ENCODE peak calls at places on chromosomes 6 and 20, in five cellular contexts. One of them, this sample, is unnamed.

GRCh38 chr6:158255974-158256601 is 56.2 kb upstream of the TULP4 start:
- DNase-seq in suprapubic skin: no peak
- DNase-seq in HFF-Myc: no peak
- DNase-seq in left ventricle myocardium inferior: no peak
- DNase-seq in AG09309: no peak
- DNase-seq in this sample: no peak

GRCh38 chr6:75386050-75386770 is 101.6 kb upstream of the TMEM30A start:
- DNase-seq in left ventricle myocardium inferior: no peak
- DNase-seq in AG09309: no peak
- DNase-seq in HFF-Myc: no peak
- DNase-seq in suprapubic skin: no peak
- DNase-seq in this sample: peak; percentile 53

GRCh38 chr6:123105561-123105960 is 109.5 kb downstream of the CLVS2 start:
- DNase-seq in suprapubic skin: no peak
- DNase-seq in HFF-Myc: no peak
- DNase-seq in AG09309: no peak
- DNase-seq in left ventricle myocardium inferior: no peak
- DNase-seq in this sample: no peak

GRCh38 chr20:63362426-63363009 is 1.4 kb upstream of the CHRNA4 start:
- DNase-seq in suprapubic skin: no peak
- DNase-seq in AG09309: no peak
- DNase-seq in HFF-Myc: no peak
- DNase-seq in left ventricle myocardium inferior: no peak
- DNase-seq in this sample: no peak

GRCh38 chr6:110446405-110446804 is 30.0 kb downstream of the SLC22A16 start:
- DNase-seq in AG09309: no peak
- DNase-seq in suprapubic skin: no peak
- DNase-seq in HFF-Myc: no peak
- DNase-seq in left ventricle myocardium inferior: no peak
- DNase-seq in this sample: no peak

GRCh38 chr6:4124361-4124760 is 11.0 kb downstream of the ECI2 start:
- DNase-seq in HFF-Myc: no peak
- DNase-seq in left ventricle myocardium inferior: no peak
- DNase-seq in AG09309: no peak
- DNase-seq in suprapubic skin: no peak
- DNase-seq in this sample: no peak

GRCh38 chr6:7905416-7905815 is 5.2 kb downstream of the TXNDC5 start:
- DNase-seq in left ventricle myocardium inferior: no peak
- DNase-seq in suprapubic skin: no peak
- DNase-seq in HFF-Myc: no peak
- DNase-seq in AG09309: no peak
- DNase-seq in this sample: no peak

GRCh38 chr6:34795836-34796425 is 4.0 kb downstream of the BLTP3A start:
- DNase-seq in HFF-Myc: no peak
- DNase-seq in suprapubic skin: no peak
- DNase-seq in AG09309: no peak
- DNase-seq in left ventricle myocardium inferior: no peak
- DNase-seq in this sample: no peak

GRCh38 chr6:85323435-85324040 is 126.3 kb upstream of the NT5E start:
- DNase-seq in HFF-Myc: peak; percentile 76
- DNase-seq in AG09309: peak; percentile 68
- DNase-seq in left ventricle myocardium inferior: peak; percentile 47
- DNase-seq in suprapubic skin: peak; percentile 86
- DNase-seq in this sample: peak; percentile 60

GRCh38 chr6:32664827-32665362 is 1.6 kb downstream of the HLA-DQB1 start:
- DNase-seq in HFF-Myc: no peak
- DNase-seq in suprapubic skin: no peak
- DNase-seq in left ventricle myocardium inferior: peak; percentile 30
- DNase-seq in AG09309: no peak
- DNase-seq in this sample: no peak

GRCh38 chr6:26525818-26526217 is 12.3 kb upstream of the HMGN4 start:
- DNase-seq in HFF-Myc: no peak
- DNase-seq in left ventricle myocardium inferior: no peak
- DNase-seq in suprapubic skin: no peak
- DNase-seq in AG09309: no peak
- DNase-seq in this sample: no peak

DNA sequence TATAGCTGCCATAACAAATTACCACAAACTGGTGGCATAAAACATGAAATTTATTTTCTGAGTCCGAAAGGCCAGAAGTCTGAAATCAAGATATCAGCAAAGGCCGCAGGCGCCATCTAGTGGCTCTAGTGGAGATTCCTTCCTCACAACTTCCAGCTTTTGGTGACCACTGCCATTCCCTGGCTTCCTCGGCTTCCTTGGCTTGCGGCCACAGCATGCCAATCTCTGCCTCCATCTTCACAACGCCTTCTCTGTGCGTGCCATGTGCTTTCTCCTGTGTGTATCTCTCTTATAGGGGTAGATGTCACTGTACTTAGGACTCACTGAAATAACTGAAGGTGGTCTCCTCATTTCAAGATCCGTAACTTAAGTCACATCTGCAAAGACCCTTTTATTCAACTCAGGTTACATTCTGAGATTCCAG is 5.4 kb upstream of the PLAGL1 start:
- DNase-seq in AG09309: peak; percentile 41
- DNase-seq in HFF-Myc: peak; percentile 77
- DNase-seq in left ventricle myocardium inferior: peak; percentile 73
- DNase-seq in suprapubic skin: peak; percentile 83
- DNase-seq in this sample: peak; percentile 70
- TF ChIP-seq CTCF in AG09309: peak; percentile 93
- TF ChIP-seq CTCF in HFF-Myc: peak; percentile 90
- TF ChIP-seq CTCF in left ventricle myocardium inferior: peak; percentile 96
- TF ChIP-seq CTCF in suprapubic skin: peak; percentile 83
- TF ChIP-seq CTCF in this sample: peak; percentile 88

DNA sequence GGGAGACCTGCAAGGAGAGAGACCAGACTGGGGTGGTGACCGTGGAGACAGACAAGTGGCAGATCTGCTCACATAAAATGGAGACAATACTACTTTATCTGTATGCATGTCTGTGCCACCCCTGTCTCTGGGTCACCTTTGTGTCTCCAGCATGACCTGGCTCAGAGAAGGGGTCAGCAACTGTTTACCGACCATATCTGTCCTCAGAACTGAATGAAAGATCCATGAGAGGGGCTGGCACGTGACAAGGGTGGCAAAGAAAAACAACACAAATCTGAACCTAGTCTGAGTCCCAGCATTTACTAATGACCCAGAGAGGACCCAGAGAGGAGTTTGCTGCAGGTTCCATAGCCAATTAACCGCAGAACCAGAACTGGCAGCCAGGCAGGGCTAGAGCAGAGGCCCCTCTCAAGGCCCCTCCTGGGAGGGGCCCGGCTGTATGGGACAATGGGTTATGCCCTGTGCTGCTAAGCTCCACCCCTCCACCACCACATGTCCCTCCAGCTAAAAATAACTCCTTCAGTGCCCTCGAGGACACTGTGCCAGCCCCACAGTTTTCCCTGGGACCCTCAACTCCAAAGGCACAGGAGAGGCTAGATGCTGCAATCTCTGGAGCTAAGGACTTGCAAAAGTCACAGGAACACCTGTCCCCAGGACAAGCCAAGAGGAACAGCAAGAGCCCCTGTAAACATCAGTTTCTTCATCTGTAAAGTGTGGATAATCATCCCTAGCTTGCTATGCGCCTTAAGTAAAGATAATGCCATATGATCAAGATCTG is 2.2 kb downstream of the AHCY start:
- DNase-seq in suprapubic skin: no peak
- DNase-seq in left ventricle myocardium inferior: peak; percentile 28
- DNase-seq in AG09309: no peak
- DNase-seq in HFF-Myc: no peak
- DNase-seq in this sample: no peak
- H3K4me3 ChIP-seq in suprapubic skin: no peak overlapping the region
- H3K4me3 ChIP-seq in left ventricle myocardium inferior: peak overlapping the region; percentile 88
- H3K4me3 ChIP-seq in AG09309: no peak overlapping the region
- H3K4me3 ChIP-seq in HFF-Myc: peak overlapping the region; percentile 90
- H3K4me3 ChIP-seq in this sample: no peak overlapping the region

GRCh38 chr20:35830264-35830663 is 58.4 kb downstream of the PHF20 start:
- DNase-seq in HFF-Myc: no peak
- DNase-seq in suprapubic skin: no peak
- DNase-seq in left ventricle myocardium inferior: no peak
- DNase-seq in AG09309: no peak
- DNase-seq in this sample: no peak

GRCh38 chr20:35831029-35831428 is 59.2 kb downstream of the PHF20 start:
- DNase-seq in HFF-Myc: no peak
- DNase-seq in left ventricle myocardium inferior: no peak
- DNase-seq in AG09309: no peak
- DNase-seq in suprapubic skin: no peak
- DNase-seq in this sample: no peak

GRCh38 chr20:35828434-35828833 is 56.6 kb downstream of the PHF20 start:
- DNase-seq in HFF-Myc: no peak
- DNase-seq in AG09309: no peak
- DNase-seq in suprapubic skin: no peak
- DNase-seq in left ventricle myocardium inferior: peak; percentile 71
- DNase-seq in this sample: no peak

GRCh38 chr20:35826361-35826760 is 54.5 kb downstream of the PHF20 start:
- DNase-seq in left ventricle myocardium inferior: no peak
- DNase-seq in AG09309: no peak
- DNase-seq in suprapubic skin: no peak
- DNase-seq in HFF-Myc: no peak
- DNase-seq in this sample: no peak

GRCh38 chr20:35828916-35829315 is 57.1 kb downstream of the PHF20 start:
- DNase-seq in suprapubic skin: no peak
- DNase-seq in left ventricle myocardium inferior: no peak
- DNase-seq in HFF-Myc: no peak
- DNase-seq in AG09309: no peak
- DNase-seq in this sample: no peak
- TF ChIP-seq CTCF in suprapubic skin: no peak
- TF ChIP-seq CTCF in left ventricle myocardium inferior: no peak
- TF ChIP-seq CTCF in HFF-Myc: no peak
- TF ChIP-seq CTCF in AG09309: no peak
- TF ChIP-seq CTCF in this sample: no peak

GRCh38 chr20:58891076-58891685 is 38.7 kb downstream of the GNAS start:
- DNase-seq in HFF-Myc: no peak
- DNase-seq in AG09309: no peak
- DNase-seq in left ventricle myocardium inferior: peak; percentile 86
- DNase-seq in suprapubic skin: peak; percentile 89
- DNase-seq in this sample: no peak
- H3K4me3 ChIP-seq in HFF-Myc: peak overlapping the region; percentile 72
- H3K4me3 ChIP-seq in AG09309: peak overlapping the region; percentile 94
- H3K4me3 ChIP-seq in left ventricle myocardium inferior: peak overlapping the region; percentile 91
- H3K4me3 ChIP-seq in suprapubic skin: peak overlapping the region; percentile 86
- H3K4me3 ChIP-seq in this sample: peak overlapping the region; percentile 88

GRCh38 chr6:145731432-145731831 is 3.9 kb downstream of the EPM2A start:
- DNase-seq in left ventricle myocardium inferior: no peak
- DNase-seq in AG09309: no peak
- DNase-seq in HFF-Myc: no peak
- DNase-seq in suprapubic skin: no peak
- DNase-seq in this sample: no peak

GRCh38 chr6:145734486-145735355 is 599 bp downstream of the EPM2A start:
- DNase-seq in AG09309: peak; percentile 43
- DNase-seq in suprapubic skin: peak; percentile 93
- DNase-seq in HFF-Myc: peak; percentile 65
- DNase-seq in left ventricle myocardium inferior: peak; percentile 92
- DNase-seq in this sample: peak; percentile 62

GRCh38 chr6:145733770-145734169 is 1.6 kb downstream of the EPM2A start:
- DNase-seq in suprapubic skin: no peak
- DNase-seq in AG09309: no peak
- DNase-seq in left ventricle myocardium inferior: no peak
- DNase-seq in HFF-Myc: no peak
- DNase-seq in this sample: no peak

GRCh38 chr6:145732788-145733187 is 2.5 kb downstream of the EPM2A start:
- DNase-seq in AG09309: no peak
- DNase-seq in HFF-Myc: no peak
- DNase-seq in left ventricle myocardium inferior: no peak
- DNase-seq in suprapubic skin: no peak
- DNase-seq in this sample: no peak

DNA sequence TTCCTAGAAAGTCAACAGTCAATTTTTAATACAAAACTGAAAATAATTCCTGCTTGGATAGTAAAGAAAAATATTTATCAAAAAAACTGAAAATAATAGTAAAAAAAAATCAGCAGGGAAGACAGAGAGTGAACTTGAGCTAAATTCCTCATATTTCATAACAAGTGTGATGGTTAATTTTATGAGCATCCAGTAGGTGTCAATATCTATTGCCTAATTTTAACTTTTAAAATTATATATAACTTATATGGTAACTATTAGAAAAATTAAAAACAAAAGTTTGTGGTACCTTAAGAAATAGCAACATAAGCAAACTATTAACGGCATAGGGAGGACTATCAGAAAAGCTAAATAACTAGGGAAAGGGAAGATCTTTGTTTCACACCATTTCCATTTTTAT is 2.1 kb downstream of the EPM2A start:
- DNase-seq in suprapubic skin: no peak
- DNase-seq in left ventricle myocardium inferior: no peak
- DNase-seq in HFF-Myc: no peak
- DNase-seq in AG09309: no peak
- DNase-seq in this sample: no peak
- TF ChIP-seq CTCF in suprapubic skin: no peak
- TF ChIP-seq CTCF in left ventricle myocardium inferior: no peak
- TF ChIP-seq CTCF in HFF-Myc: no peak
- TF ChIP-seq CTCF in AG09309: no peak
- TF ChIP-seq CTCF in this sample: no peak

GRCh38 chr6:21061892-21062291 is 527.6 kb downstream of the CDKAL1 start:
- DNase-seq in AG09309: no peak
- DNase-seq in suprapubic skin: no peak
- DNase-seq in HFF-Myc: no peak
- DNase-seq in left ventricle myocardium inferior: no peak
- DNase-seq in this sample: no peak
- H3K4me3 ChIP-seq in AG09309: no peak overlapping the region
- H3K4me3 ChIP-seq in suprapubic skin: no peak overlapping the region
- H3K4me3 ChIP-seq in HFF-Myc: no peak overlapping the region
- H3K4me3 ChIP-seq in left ventricle myocardium inferior: no peak overlapping the region
- H3K4me3 ChIP-seq in this sample: no peak overlapping the region

GRCh38 chr20:44888226-44889103 is 3.0 kb downstream of the YWHAB start:
- DNase-seq in HFF-Myc: no peak
- DNase-seq in suprapubic skin: no peak
- DNase-seq in AG09309: no peak
- DNase-seq in left ventricle myocardium inferior: no peak
- DNase-seq in this sample: no peak
- TF ChIP-seq CTCF in HFF-Myc: no peak
- TF ChIP-seq CTCF in suprapubic skin: peak; percentile 40
- TF ChIP-seq CTCF in AG09309: peak; percentile 36
- TF ChIP-seq CTCF in left ventricle myocardium inferior: peak; percentile 29
- TF ChIP-seq CTCF in this sample: no peak

This sample was measured in astrocyte of the cerebellum.